ENCODE peak calls at places on chromosomes 4 and X, in four cellular contexts. H is A549, U is GM23338, L is K562. B is an unnamed sample.

GRCh38 chr4:38154251-38154650 is 194.1 kb downstream of the PTTG2 start:
- DNase-seq in H (no peak), U (no peak), L (no peak), B (no peak)

GRCh38 chr4:2796261-2797187 is 3.6 kb downstream of the SH3BP2 start:
- DNase-seq in H (peak), U (no peak), L (no peak), B (no peak)

GRCh38 chr4:3656441-3657376 is 109.5 kb upstream of the ADRA2C start:
- DNase-seq in H (no peak), U (no peak), L (no peak), B (no peak)

GRCh38 chr4:89382439-89382838 is 74.8 kb upstream of the GPRIN3 start:
- DNase-seq in H (no peak), U (no peak), L (no peak), B (no peak)

GRCh38 chrX:65667503-65668355 is at the start of gene MSN:
- DNase-seq in H (peak), U (peak), L (peak), B (no peak)

GRCh38 chr4:163492951-163493504 is 1.5 kb upstream of the TMA16 start:
- DNase-seq in H (peak), U (peak), L (peak), B (no peak)

GRCh38 chr4:166538491-166539005 is 665.5 kb downstream of the TLL1 start:
- DNase-seq in H (no peak), U (no peak), L (no peak), B (no peak)

GRCh38 chr4:26441110-26441509 is 49.2 kb downstream of the CCKAR start:
- DNase-seq in H (no peak), U (no peak), L (no peak), B (peak)

GRCh38 chr4:54104907-54105306 is 4.9 kb downstream of the GSX2 start:
- DNase-seq in H (no peak), U (no peak), L (no peak), B (no peak)

GRCh38 chr4:2787230-2788100 is 5.4 kb upstream of the SH3BP2 start:
- DNase-seq in H (no peak), U (no peak), L (no peak), B (no peak)

GRCh38 chr4:41120297-41121217 is 93.8 kb downstream of the APBB2 start:
- DNase-seq in H (no peak), U (no peak), L (no peak), B (no peak)

GRCh38 chrX:10038585-10038984 is 71.4 kb downstream of the CLDN34 start:
- DNase-seq in H (no peak), U (no peak), L (no peak), B (peak)

GRCh38 chr4:769511-769910 is 56.4 kb downstream of the CPLX1 start:
- DNase-seq in H (no peak), U (no peak), L (no peak), B (no peak)

GRCh38 chrX:41333744-41333993 is 293 bp upstream of the DDX3X start:
- DNase-seq in H (peak), U (peak), L (peak), B (peak)

GRCh38 chr4:5979981-5980380 is 38.2 kb downstream of the C4orf50 start:
- DNase-seq in H (peak), U (peak), L (peak), B (no peak)

GRCh38 chr4:18209448-18209847 is 187.9 kb upstream of the LCORL start:
- DNase-seq in H (no peak), U (no peak), L (no peak), B (no peak)

GRCh38 chr4:40763228-40763716 is 13.5 kb downstream of the NSUN7 start:
- DNase-seq in H (no peak), U (no peak), L (peak), B (no peak)

GRCh38 chr4:646460-646859 is 21.1 kb downstream of the PDE6B start:
- DNase-seq in H (no peak), U (no peak), L (peak), B (no peak)

GRCh38 chrX:69538321-69538876 is 34.3 kb downstream of the NALF2 start:
- DNase-seq in H (peak), U (peak), L (peak), B (peak)

GRCh38 chrX:66015152-66015827 is 24.6 kb downstream of the VSIG4 start:
- DNase-seq in H (no peak), U (no peak), L (peak), B (no peak)

GRCh38 chrX:69988955-69989394 is 60.8 kb downstream of the AWAT2 start:
- DNase-seq in H (no peak), U (no peak), L (no peak), B (no peak)

GRCh38 chrX:150036181-150036580 is 97.9 kb upstream of the EOLA2 start:
- DNase-seq in H (peak), U (no peak), L (no peak), B (peak)

GRCh38 chr4:29861307-29861706 is 858.9 kb upstream of the PCDH7 start:
- DNase-seq in H (peak), U (peak), L (no peak), B (no peak)

GRCh38 chrX:63275127-63275526 is 76.0 kb downstream of the SPIN4 start:
- DNase-seq in H (peak), U (peak), L (peak), B (peak)
- TF ChIP-seq JUNB in H (no peak), U (no peak), L (no peak), B (no peak)

DNA sequence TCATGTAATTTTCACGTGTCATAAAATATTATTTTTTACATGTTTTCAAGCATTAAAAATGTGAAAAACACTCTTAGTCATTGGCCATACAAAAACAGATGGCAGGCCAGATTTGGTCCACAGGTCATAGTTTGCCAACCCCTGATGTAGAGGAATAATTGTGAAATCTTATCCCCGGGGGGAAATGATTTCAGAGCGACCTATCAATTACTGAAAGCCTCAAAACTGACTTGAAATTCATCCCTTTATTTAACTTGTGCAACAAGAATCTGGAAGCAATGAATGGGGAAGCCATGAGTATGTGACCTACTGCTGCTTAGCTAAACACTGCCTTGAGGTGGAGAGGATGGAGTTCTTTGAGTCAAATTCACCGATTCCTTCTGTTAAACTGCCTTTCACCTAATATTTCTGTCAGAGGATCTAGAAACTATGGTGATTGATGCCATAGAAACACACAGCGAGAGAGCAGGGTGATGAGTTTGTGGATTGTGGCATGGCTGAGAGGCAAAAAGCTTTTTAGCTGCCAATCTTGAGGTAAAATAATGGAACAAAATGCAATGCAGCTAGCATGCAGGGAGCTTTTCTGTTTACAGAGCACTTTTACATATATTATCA is 30.3 kb upstream of the BRS3 start:
- DNase-seq in H (no peak), U (no peak), L (no peak), B (no peak)
- TF ChIP-seq JUNB in H (no peak), U (no peak), L (no peak), B (no peak)

DNA sequence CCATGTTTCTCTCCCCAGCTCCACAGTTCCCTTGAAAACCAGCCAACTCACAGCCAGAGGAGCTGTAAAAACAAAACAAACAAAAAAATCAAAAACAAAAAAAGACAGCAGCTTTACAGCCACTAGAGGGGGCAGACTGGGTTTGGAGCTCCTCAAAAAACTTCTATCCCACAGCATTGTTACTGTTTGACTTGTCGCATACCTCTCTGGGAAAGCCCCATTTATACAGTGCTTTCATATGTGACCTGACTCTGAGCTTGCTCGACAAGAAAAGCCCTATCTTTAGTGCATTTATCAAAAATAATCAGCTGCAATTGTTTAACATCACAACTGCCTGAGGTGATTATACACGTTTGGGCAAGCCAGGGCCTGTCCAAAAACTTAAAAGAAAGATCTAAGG is 21.6 kb downstream of the TSPAN6 start:
- DNase-seq in H (peak), U (peak), L (peak), B (peak)
- TF ChIP-seq JUNB in H (no peak), U (no peak), L (no peak), B (no peak)

GRCh38 chr4:151798678-151799416 is 38.0 kb upstream of the GATB start:
- DNase-seq in H (no peak), U (no peak), L (no peak), B (no peak)
- TF ChIP-seq JUNB in H (no peak), U (no peak), L (no peak), B (no peak)

DNA sequence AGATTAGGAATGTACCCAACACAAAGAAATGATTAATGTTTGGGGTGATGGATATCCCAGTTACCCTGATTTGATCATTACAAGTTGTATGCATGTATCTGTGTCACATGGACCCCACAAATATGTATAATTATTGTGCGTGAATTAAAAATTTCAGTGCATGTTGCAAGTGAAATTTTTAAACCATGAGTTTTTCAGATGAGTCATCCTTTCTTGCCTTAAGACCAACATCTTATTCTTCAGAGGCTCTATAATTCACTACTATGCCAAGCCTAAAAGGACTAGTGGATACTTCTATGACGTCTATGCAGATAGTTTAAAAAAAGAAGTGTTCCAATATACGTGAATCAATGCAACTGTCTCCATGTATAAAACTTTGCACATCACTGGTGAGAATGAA is 113.0 kb upstream of the SH3RF1 start:
- DNase-seq in H (peak), U (no peak), L (no peak), B (no peak)
- TF ChIP-seq JUNB in H (peak), U (no peak), L (no peak), B (no peak)

DNA sequence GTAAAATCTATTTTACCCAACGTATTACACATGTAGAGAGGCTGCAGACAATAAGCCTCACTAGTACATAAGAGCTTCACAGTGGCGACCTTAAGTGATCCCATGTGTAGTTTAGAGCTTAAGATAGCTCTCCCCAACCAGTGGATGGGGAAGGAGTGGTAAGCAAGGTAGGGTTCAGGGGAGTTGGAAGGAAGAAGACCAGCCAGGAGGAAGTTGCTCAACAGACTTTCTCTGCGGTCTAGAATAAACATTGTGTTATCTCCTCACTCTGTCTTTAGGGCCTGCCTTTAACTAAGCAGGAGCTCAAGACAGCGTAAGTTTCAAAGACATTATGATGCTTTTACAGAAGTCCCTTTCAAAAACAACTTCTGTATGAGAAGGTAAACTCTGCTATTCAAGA is 16.8 kb downstream of the MEPE start:
- DNase-seq in H (no peak), U (no peak), L (no peak), B (no peak)
- TF ChIP-seq JUNB in H (no peak), U (no peak), L (no peak), B (no peak)

GRCh38 chr4:32226733-32227132 is 1506.6 kb downstream of the PCDH7 start:
- DNase-seq in H (no peak), U (no peak), L (no peak), B (no peak)

GRCh38 chr4:32226201-32226600 is 1506.0 kb downstream of the PCDH7 start:
- DNase-seq in H (no peak), U (no peak), L (no peak), B (no peak)
- TF ChIP-seq JUNB in H (no peak), U (no peak), L (no peak), B (no peak)

GRCh38 chr4:139317635-139318034 is 15.4 kb upstream of the NDUFC1 start:
- DNase-seq in H (no peak), U (no peak), L (no peak), B (no peak)
- TF ChIP-seq JUNB in H (no peak), U (no peak), L (no peak), B (no peak)

DNA sequence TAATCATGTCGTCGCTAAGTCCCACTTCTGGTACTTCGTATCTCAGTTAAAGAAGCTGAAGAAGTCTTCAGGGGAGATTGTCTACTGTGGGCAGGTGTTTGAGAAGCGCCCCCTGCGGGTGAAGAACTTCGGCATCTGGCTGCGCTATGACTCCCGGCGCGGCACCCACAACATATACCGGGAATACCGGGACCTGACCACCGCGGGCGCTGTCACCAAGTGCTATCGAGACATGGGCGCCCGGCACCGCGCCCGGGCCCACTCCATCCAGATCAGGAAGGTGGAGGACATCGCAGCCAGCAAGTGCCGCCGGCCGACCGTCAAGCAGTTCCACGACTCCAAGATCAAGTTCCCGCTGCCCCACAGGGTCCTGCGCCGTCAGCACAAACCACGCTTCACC is 11.3 kb downstream of the PNCK start:
- DNase-seq in H (peak), U (peak), L (peak), B (peak)
- TF ChIP-seq JUNB in H (no peak), U (no peak), L (no peak), B (no peak)

DNA sequence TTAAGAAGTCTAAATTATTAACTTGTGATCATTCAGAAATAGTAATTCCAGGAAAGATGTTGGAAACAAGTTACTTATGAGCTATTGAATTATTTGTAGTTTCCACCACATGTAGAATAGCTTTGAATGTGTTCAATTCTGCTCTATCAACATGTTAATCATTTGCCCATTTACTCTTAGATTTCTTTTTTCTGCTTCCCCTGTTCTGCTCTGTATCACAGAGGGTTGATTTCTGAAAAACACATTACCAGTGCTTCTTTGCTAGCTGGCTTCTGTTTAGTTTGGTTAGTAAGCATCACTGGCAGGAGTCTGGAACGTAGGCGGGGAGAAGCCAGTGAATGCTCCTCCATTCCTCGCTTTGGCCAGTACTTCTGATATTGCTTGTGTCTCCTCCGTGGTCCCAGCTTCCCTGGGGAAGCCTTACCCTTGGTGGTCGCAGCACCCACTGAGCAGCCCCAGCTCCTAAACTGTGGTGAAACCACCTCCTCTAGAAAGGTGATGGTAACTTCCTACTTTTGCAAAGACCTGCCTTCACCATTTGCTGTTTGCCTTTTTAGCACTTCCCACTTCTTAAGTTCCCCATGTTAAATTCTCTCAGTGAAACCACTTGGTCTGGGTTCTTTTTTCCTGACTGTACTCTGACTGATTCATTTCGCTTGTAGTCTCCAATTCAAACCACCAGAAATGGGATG is 40.3 kb upstream of the GALNT7 start:
- DNase-seq in H (no peak), U (no peak), L (no peak), B (no peak)
- TF ChIP-seq JUNB in H (no peak), U (no peak), L (no peak), B (no peak)